ENCODE peak calls at places on chromosomes 11 and 22, in nine cellular contexts. R is HL-60, J is tibial nerve, U is Caco-2, W is colonic mucosa, M is esophagus muscularis mucosa, N is heart left ventricle, B is WERI-Rb-1, F is psoas muscle. P is an unnamed sample.

GRCh38 chr22:27877501-27877900 is 41.6 kb downstream of the PITPNB start:
- DNase-seq in M (no peak), F (no peak), N (no peak), U (no peak), R (no peak), W (no peak), J (no peak), B (no peak), P (no peak)

GRCh38 chr11:72069787-72070251 is 10.5 kb downstream of the NUMA1 start:
- DNase-seq in M (peak; percentile 94), F (peak; percentile 91), B (peak; percentile 28), N (peak; percentile 87), J (peak; percentile 79), W (peak; percentile 87), R (peak; percentile 75), U (peak; percentile 55), P (peak; percentile 54)

GRCh38 chr22:50190182-50190951 is 4.7 kb downstream of the TRABD start:
- DNase-seq in B (no peak), U (no peak), R (peak; percentile 95), F (peak; percentile 80), J (no peak), M (peak; percentile 93), W (peak; percentile 90), N (peak; percentile 89), P (peak; percentile 68)

GRCh38 chr22:17540481-17540880 is 22.8 kb upstream of the SLC25A18 start:
- DNase-seq in U (no peak), W (no peak), B (no peak), F (no peak), R (no peak), M (no peak), N (no peak), J (no peak), P (no peak)

GRCh38 chr11:124276081-124276480 is 19.9 kb downstream of the OR8G5 start:
- DNase-seq in F (no peak), B (no peak), R (no peak), N (no peak), U (no peak), W (no peak), M (no peak), J (no peak), P (no peak)

GRCh38 chr22:40904101-40904500 is 42.2 kb upstream of the DNAJB7 start:
- DNase-seq in J (no peak), M (no peak), U (no peak), F (no peak), N (no peak), B (no peak), R (no peak), W (no peak), P (no peak)

GRCh38 chr11:14237333-14237988 is 121.5 kb downstream of the RRAS2 start:
- DNase-seq in R (no peak), J (no peak), F (no peak), N (no peak), B (no peak), M (no peak), U (no peak), W (no peak), P (no peak)

GRCh38 chr22:50713571-50714056 is 24.4 kb upstream of the ACR start:
- DNase-seq in J (peak; percentile 26), U (no peak), F (no peak), N (peak; percentile 44), B (no peak), M (no peak), R (no peak), W (no peak), P (no peak)

GRCh38 chr11:86418513-86418912 is 43.8 kb downstream of the CCDC81 start:
- DNase-seq in R (no peak), N (no peak), F (no peak), U (no peak), M (no peak), B (no peak), J (no peak), W (no peak), P (no peak)

GRCh38 chr11:86416494-86416893 is 41.8 kb downstream of the CCDC81 start:
- DNase-seq in B (no peak), F (no peak), N (no peak), J (no peak), U (no peak), M (no peak), W (no peak), R (no peak), P (no peak)

GRCh38 chr11:86414032-86414431 is 39.3 kb downstream of the CCDC81 start:
- DNase-seq in B (no peak), J (no peak), N (no peak), M (no peak), U (no peak), F (no peak), R (no peak), W (no peak), P (no peak)

GRCh38 chr11:86421976-86422770 is 47.5 kb downstream of the CCDC81 start:
- DNase-seq in M (no peak), N (no peak), B (no peak), W (no peak), U (no peak), J (no peak), F (no peak), R (peak; percentile 55), P (no peak)

DNA sequence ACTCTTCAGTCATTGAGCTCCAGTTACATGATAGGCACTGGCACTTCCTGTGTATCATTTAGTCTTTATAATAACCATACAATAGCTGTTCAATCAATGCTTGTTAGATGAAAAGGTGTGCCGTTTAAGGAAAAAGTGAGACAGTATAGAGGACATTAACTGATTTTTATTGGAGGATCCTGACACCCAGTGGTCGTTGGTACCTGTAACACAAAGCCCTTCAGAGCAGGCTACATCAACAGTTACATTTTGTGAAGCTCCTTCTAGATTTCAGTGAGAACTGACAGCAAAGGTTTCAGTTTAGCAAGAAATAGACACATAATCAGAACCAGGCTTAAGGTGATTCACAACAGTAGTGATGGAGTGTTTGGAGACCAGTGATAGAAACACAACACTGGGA is 44.2 kb downstream of the CCDC81 start:
- DNase-seq in M (no peak), U (peak; percentile 46), F (no peak), N (no peak), W (no peak), R (no peak), J (no peak), B (no peak), P (no peak)
- TF ChIP-seq CTCF in M (no peak), U (peak; percentile 61), F (peak; percentile 11), N (no peak), W (no peak), R (no peak), J (no peak), B (peak; percentile 32), P (no peak)

GRCh38 chr11:65316979-65317786 is 2.5 kb downstream of the CDC42EP2 start:
- DNase-seq in M (peak; percentile 95), F (peak; percentile 82), J (peak; percentile 54), U (no peak), W (peak; percentile 92), R (no peak), B (peak; percentile 68), N (peak; percentile 82), P (peak; percentile 34)
- H3K4me3 ChIP-seq in M (peak overlapping the region; percentile 100), F (peak overlapping the region; percentile 78), J (peak overlapping the region; percentile 98), U (no peak overlapping the region), W (peak overlapping the region; percentile 58), R (no peak overlapping the region), B (no peak overlapping the region), N (peak overlapping the region; percentile 81), P (no peak overlapping the region)

GRCh38 chr22:30667486-30668305 is at the start of gene DUSP18:
- DNase-seq in W (peak; percentile 97), U (peak; percentile 96), M (peak; percentile 98), J (peak; percentile 91), B (peak; percentile 97), R (peak; percentile 86), F (peak; percentile 93), N (peak; percentile 98), P (peak; percentile 92)
- TF ChIP-seq CTCF in W (peak; percentile 42), U (peak; percentile 51), M (peak; percentile 13), J (peak; percentile 25), B (peak; percentile 59), R (no peak), F (peak; percentile 34), N (peak; percentile 38), P (peak; percentile 36)

GRCh38 chr11:111402411-111402810 is 23.3 kb upstream of the POU2AF1 start:
- DNase-seq in B (no peak), U (no peak), J (no peak), M (no peak), R (no peak), F (no peak), N (no peak), W (no peak), P (peak; percentile 73)

GRCh38 chr11:111395749-111396148 is 16.7 kb upstream of the POU2AF1 start:
- DNase-seq in U (no peak), R (no peak), M (no peak), B (no peak), N (no peak), F (no peak), W (no peak), J (no peak), P (no peak)

GRCh38 chr11:111403021-111403725 is 24.1 kb upstream of the POU2AF1 start:
- DNase-seq in J (no peak), W (no peak), U (no peak), M (no peak), F (no peak), N (no peak), B (no peak), R (no peak), P (no peak)

GRCh38 chr11:111400595-111400994 is 21.5 kb upstream of the POU2AF1 start:
- DNase-seq in R (no peak), F (no peak), B (no peak), N (no peak), M (no peak), J (no peak), U (no peak), W (no peak), P (no peak)

GRCh38 chr11:111399187-111400031 is 20.3 kb upstream of the POU2AF1 start:
- DNase-seq in U (no peak), J (no peak), R (no peak), B (no peak), N (no peak), F (no peak), M (no peak), W (no peak), P (no peak)
- H3K4me3 ChIP-seq in U (no peak overlapping the region), J (no peak overlapping the region), R (no peak overlapping the region), B (no peak overlapping the region), N (no peak overlapping the region), F (no peak overlapping the region), M (no peak overlapping the region), W (no peak overlapping the region), P (no peak overlapping the region)

GRCh38 chr22:39634530-39635399 is 64.2 kb downstream of the CACNA1I start:
- DNase-seq in W (peak; percentile 63), B (no peak), M (no peak), J (no peak), F (no peak), U (no peak), R (peak; percentile 20), N (no peak), P (peak; percentile 61)
- TF ChIP-seq CTCF in W (no peak), B (no peak), M (no peak), J (no peak), F (no peak), U (no peak), R (no peak), N (no peak), P (no peak)